ENCODE peak calls at places on chromosomes 7 and 10, in nine cellular contexts. I is HCEC 1CT; Q is A172; N is transverse colon; T is CD8-positive, alpha-beta memory T cell; D is nephron progenitor cell; Y is SK-MEL-5; S is HFFc6; A is stimulated activated CD4-positive, alpha-beta T cell treated with anti-CD3 and anti-CD28 coated beads, Interleukin-1b, Interleukin-23, amount 100 ng/mL, for 1 hour. K is an unnamed sample.

GRCh38 chr10:107163904-107164861 is at the start of gene SORCS1:
- DNase-seq in Q (no peak), I (no peak), N (peak; percentile 16), S (no peak), A (no peak), D (peak; percentile 80), Y (peak; percentile 15), T (no peak), K (no peak)

GRCh38 chr7:12389089-12389700 is 14.5 kb downstream of the VWDE start:
- DNase-seq in D (peak; percentile 49), N (peak; percentile 26), A (no peak), Y (peak; percentile 90), I (peak; percentile 65), Q (peak; percentile 72), S (peak; percentile 17), T (peak; percentile 56), K (peak; percentile 78)

GRCh38 chr10:107409517-107409916 is 245.0 kb upstream of the SORCS1 start:
- DNase-seq in T (no peak), D (no peak), S (no peak), A (no peak), N (peak; percentile 34), Q (peak; percentile 58), I (peak; percentile 60), Y (peak; percentile 55), K (peak; percentile 75)

GRCh38 chr7:130491841-130492518 is at the start of gene MEST:
- DNase-seq in D (peak; percentile 58), S (no peak), T (no peak), I (peak; percentile 18), A (no peak), Q (no peak), N (no peak), Y (no peak), K (no peak)

GRCh38 chr10:75024971-75025523 is 86.4 kb upstream of the SAMD8 start:
- DNase-seq in I (no peak), A (no peak), S (no peak), T (no peak), Q (no peak), Y (no peak), N (no peak), D (no peak), K (no peak)

GRCh38 chr7:74002474-74003017 is 25.4 kb upstream of the ELN start:
- DNase-seq in S (peak; percentile 58), Q (peak; percentile 95), T (no peak), I (peak; percentile 60), D (no peak), A (no peak), N (peak; percentile 67), Y (no peak), K (peak; percentile 64)

GRCh38 chr10:123858039-123858740 is 33.4 kb downstream of the CPXM2 start:
- DNase-seq in Q (peak; percentile 3), A (no peak), S (peak; percentile 73), I (no peak), Y (peak; percentile 1), N (no peak), T (no peak), D (no peak), K (no peak)

GRCh38 chr7:124072603-124073324 is 39.9 kb upstream of the TMEM229A start:
- DNase-seq in T (no peak), N (no peak), S (peak; percentile 61), A (no peak), Y (peak; percentile 46), I (peak; percentile 92), D (no peak), Q (peak; percentile 84), K (peak; percentile 4)

GRCh38 chr10:118669020-118669766 is 73.7 kb upstream of the PRLHR start:
- DNase-seq in D (no peak), T (no peak), I (no peak), N (no peak), A (no peak), Y (no peak), Q (no peak), S (peak; percentile 79), K (peak; percentile 86)

GRCh38 chr10:11110499-11110898 is 92.8 kb downstream of the CELF2 start:
- DNase-seq in T (no peak), A (no peak), D (no peak), N (no peak), Q (no peak), S (no peak), Y (peak; percentile 87), I (no peak), K (no peak)